ENCODE peak calls at places on chromosomes 7 and 10, in four cellular contexts. O is epithelial cell of proximal tubule, L is fibroblast of mammary gland, W is spleen. S is an unnamed sample.
A peak's percentile ranks its signal among the peaks of the same experiment; 100 is the strongest.

GRCh38 chr10:86665868-86666267 is 2.4 kb upstream of the LDB3 start:
- DNase-seq in O (no peak), L (no peak), W (no peak), S (no peak)

GRCh38 chr7:40401406-40401805 is 266.6 kb downstream of the SUGCT start:
- DNase-seq in O (no peak), L (peak; percentile 31), W (no peak), S (no peak)

GRCh38 chr7:47470567-47471357 is 111.1 kb downstream of the TNS3 start:
- DNase-seq in O (peak; percentile 87), L (peak; percentile 18), W (no peak), S (no peak)

GRCh38 chr10:114665406-114665805 is 7.3 kb upstream of the ABLIM1 start:
- DNase-seq in O (no peak), L (no peak), W (no peak), S (no peak)

GRCh38 chr7:50553973-50554372 is 11.2 kb downstream of the DDC start:
- DNase-seq in O (no peak), L (no peak), W (no peak), S (no peak)

GRCh38 chr7:102872460-102872859 is 40.3 kb upstream of the LRRC17 start:
- DNase-seq in O (peak; percentile 82), L (peak; percentile 96), W (no peak), S (no peak)

GRCh38 chr7:72336887-72337821 is 75.0 kb downstream of the CALN1 start:
- DNase-seq in O (no peak), L (no peak), W (no peak), S (peak; percentile 36)

GRCh38 chr7:147478751-147479150 is 1111.8 kb upstream of the C7orf33 start:
- DNase-seq in O (no peak), L (no peak), W (no peak), S (no peak)

GRCh38 chr10:61621538-61622150 is 41.1 kb upstream of the CABCOCO1 start:
- DNase-seq in O (no peak), L (no peak), W (no peak), S (no peak)

GRCh38 chr7:4742051-4742573 is 33.3 kb upstream of the AP5Z1 start:
- DNase-seq in O (no peak), L (no peak), W (no peak), S (no peak)

GRCh38 chr7:69402696-69403095 is 195.6 kb upstream of the AUTS2 start:
- DNase-seq in O (no peak), L (no peak), W (peak; percentile 29), S (no peak)

GRCh38 chr7:154912921-154913644 is 89.8 kb downstream of the PAXIP1 start:
- DNase-seq in O (no peak), L (no peak), W (peak; percentile 70), S (no peak)

GRCh38 chr7:154911862-154912261 is 91.1 kb downstream of the PAXIP1 start:
- DNase-seq in O (no peak), L (no peak), W (peak; percentile 32), S (no peak)

GRCh38 chr7:154915600-154915999 is 87.3 kb downstream of the PAXIP1 start:
- DNase-seq in O (no peak), L (no peak), W (peak; percentile 65), S (no peak)

GRCh38 chr7:154914580-154915380 is 88.1 kb downstream of the PAXIP1 start:
- DNase-seq in O (no peak), L (no peak), W (peak; percentile 81), S (peak; percentile 15)

GRCh38 chr7:154913645-154914579 is 89.0 kb downstream of the PAXIP1 start:
- DNase-seq in O (no peak), L (peak; percentile 61), W (peak; percentile 96), S (peak; percentile 60)
- H3K4me3 ChIP-seq in O (peak overlapping the region; percentile 33), L (no peak overlapping the region), W (peak overlapping the region; percentile 18), S (no peak overlapping the region)

GRCh38 chr10:17713133-17713532 is 38.9 kb upstream of the TMEM236 start:
- DNase-seq in O (no peak), L (no peak), W (no peak), S (no peak)
- H3K4me3 ChIP-seq in O (no peak overlapping the region), L (no peak overlapping the region), W (no peak overlapping the region), S (no peak overlapping the region)

GRCh38 chr10:13684252-13684791 is 97.6 kb downstream of the PRPF18 start:
- DNase-seq in O (no peak), L (peak; percentile 81), W (peak; percentile 84), S (no peak)

GRCh38 chr10:13683017-13683416 is 96.3 kb downstream of the PRPF18 start:
- DNase-seq in O (no peak), L (no peak), W (peak; percentile 55), S (no peak)

GRCh38 chr10:13686331-13686752 is 99.6 kb downstream of the PRPF18 start:
- DNase-seq in O (no peak), L (no peak), W (peak; percentile 43), S (no peak)

GRCh38 chr10:13685885-13686284 is 99.1 kb downstream of the PRPF18 start:
- DNase-seq in O (no peak), L (no peak), W (peak; percentile 38), S (no peak)

DNA sequence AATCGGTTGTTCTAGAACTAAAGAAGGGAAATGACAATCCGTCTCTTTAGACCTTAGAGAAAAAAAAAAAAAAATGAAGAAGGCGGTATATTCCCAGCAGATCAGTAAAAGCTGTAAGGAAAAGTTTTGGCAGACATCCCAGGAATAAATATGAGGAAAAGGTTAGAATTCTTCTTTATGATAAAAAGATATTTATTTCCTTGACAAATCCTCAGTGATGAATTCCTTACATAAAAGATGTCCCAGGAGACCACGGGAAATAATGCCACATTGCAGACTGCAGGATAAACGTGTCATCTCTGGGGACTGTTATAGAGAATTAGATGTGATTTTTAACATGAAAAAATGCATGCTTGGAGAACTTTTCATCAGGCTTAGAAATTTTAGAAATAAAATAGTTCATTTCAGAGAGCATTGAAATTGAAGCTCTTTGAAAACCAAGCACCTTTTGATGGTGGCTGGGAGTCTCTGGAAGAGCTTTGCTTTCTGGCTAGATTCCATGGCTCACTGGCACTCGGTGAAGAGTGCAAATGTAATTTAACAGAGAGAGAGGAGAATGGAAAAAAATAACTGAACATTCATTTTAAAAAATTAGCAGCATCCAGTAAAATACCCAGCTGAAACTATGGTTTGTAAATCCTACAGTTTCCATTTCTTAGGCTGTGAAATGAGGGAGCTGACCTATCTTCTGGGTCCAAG is 98.2 kb downstream of the PRPF18 start:
- DNase-seq in O (no peak), L (peak; percentile 53), W (peak; percentile 1), S (no peak)
- H3K4me3 ChIP-seq in O (no peak overlapping the region), L (no peak overlapping the region), W (no peak overlapping the region), S (no peak overlapping the region)

GRCh38 chr7:93923946-93924345 is 2.4 kb downstream of the GNG11 start:
- DNase-seq in O (no peak), L (peak; percentile 33), W (no peak), S (no peak)

GRCh38 chr7:93920496-93921189 is 892 bp upstream of the GNG11 start:
- DNase-seq in O (no peak), L (peak; percentile 41), W (no peak), S (no peak)

GRCh38 chr7:93921607-93922446 is at the start of gene GNG11:
- DNase-seq in O (no peak), L (peak; percentile 86), W (peak; percentile 90), S (peak; percentile 38)

GRCh38 chr7:93923291-93923690 is 1.8 kb downstream of the GNG11 start:
- DNase-seq in O (no peak), L (peak; percentile 59), W (no peak), S (no peak)

DNA sequence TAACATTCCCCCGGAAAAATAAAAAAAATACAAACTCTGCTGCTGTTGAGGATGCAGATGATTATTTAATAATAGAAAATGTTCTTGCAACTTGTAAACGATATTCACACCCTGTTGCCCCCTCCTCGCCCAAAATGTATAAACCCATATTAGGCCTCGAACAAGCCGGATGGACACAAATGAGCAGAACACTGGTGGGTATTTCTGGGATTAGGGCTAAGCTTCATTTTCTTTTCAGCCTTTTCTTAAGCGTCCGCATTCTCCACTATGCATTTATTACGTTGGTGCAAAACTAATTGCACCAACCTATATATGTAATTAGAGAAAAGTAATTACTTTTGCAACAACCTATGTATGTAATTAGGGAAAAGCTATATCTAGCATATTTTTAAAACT is 347 bp upstream of the GNG11 start:
- DNase-seq in O (no peak), L (no peak), W (no peak), S (no peak)
- H3K4me3 ChIP-seq in O (peak overlapping the region; percentile 82), L (peak overlapping the region; percentile 86), W (peak overlapping the region; percentile 30), S (no peak overlapping the region)

GRCh38 chr7:98493379-98493778 is 92.5 kb upstream of the BAIAP2L1 start:
- DNase-seq in O (no peak), L (no peak), W (no peak), S (no peak)

GRCh38 chr7:98495523-98495922 is 94.6 kb upstream of the BAIAP2L1 start:
- DNase-seq in O (no peak), L (no peak), W (no peak), S (no peak)

DNA sequence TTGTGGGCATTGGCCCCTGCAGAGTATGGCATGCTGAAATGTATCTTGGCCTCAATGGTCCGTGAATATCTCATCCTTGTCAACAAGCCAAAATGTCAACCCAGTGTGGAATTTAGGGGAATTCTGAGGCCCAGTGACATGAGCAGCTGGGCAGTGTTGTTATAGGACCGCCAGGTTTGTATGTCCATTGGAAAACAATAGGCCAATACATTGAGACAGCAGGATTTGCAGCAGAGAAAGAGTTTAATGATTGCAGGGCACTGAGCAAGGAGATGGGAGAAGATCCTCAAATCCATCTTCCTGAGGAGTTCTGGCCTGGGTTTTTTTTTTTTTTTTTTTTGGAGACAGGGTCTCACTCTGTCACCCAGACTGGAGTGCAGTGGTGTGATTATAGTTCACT is 95.7 kb upstream of the BAIAP2L1 start:
- DNase-seq in O (no peak), L (no peak), W (no peak), S (no peak)
- H3K4me3 ChIP-seq in O (no peak overlapping the region), L (no peak overlapping the region), W (no peak overlapping the region), S (no peak overlapping the region)

GRCh38 chr10:126153686-126154628 is 234.3 kb downstream of the ADAM12 start:
- DNase-seq in O (no peak), L (peak; percentile 42), W (no peak), S (no peak)
- H3K4me3 ChIP-seq in O (no peak overlapping the region), L (no peak overlapping the region), W (no peak overlapping the region), S (no peak overlapping the region)

GRCh38 chr10:58267713-58268453 is at the start of gene IPMK:
- DNase-seq in O (no peak), L (peak; percentile 74), W (peak; percentile 99), S (peak; percentile 98)

GRCh38 chr10:58268946-58269831 is at the start of gene CISD1:
- DNase-seq in O (peak; percentile 96), L (peak; percentile 99), W (peak; percentile 99), S (peak; percentile 99)

GRCh38 chr10:58268454-58268945 is 462 bp upstream of the CISD1 start:
- DNase-seq in O (no peak), L (no peak), W (no peak), S (no peak)

GRCh38 chr10:58266003-58266825 is 1.5 kb downstream of the IPMK start:
- DNase-seq in O (no peak), L (peak; percentile 83), W (no peak), S (peak; percentile 34)

GRCh38 chr10:58266826-58267712 is 625 bp downstream of the IPMK start:
- DNase-seq in O (no peak), L (peak; percentile 57), W (peak; percentile 94), S (peak; percentile 70)
- H3K4me3 ChIP-seq in O (peak overlapping the region; percentile 65), L (peak overlapping the region; percentile 76), W (peak overlapping the region; percentile 69), S (peak overlapping the region; percentile 94)

S was measured in GM06990.